ENCODE peak calls at places on chromosomes 12 and 14, in six cellular contexts. One of them, this sample, is unnamed.

GRCh38 chr14:31286456-31287293 is 79.1 kb upstream of the HECTD1 start:
- DNase-seq in WERI-Rb-1: peak
- DNase-seq in SJSA1: no peak
- DNase-seq in neural progenitor cell: peak
- DNase-seq in prostate gland: no peak
- DNase-seq in SK-N-MC: no peak
- DNase-seq in this sample: no peak

GRCh38 chr12:88624911-88625310 is 44.6 kb upstream of the KITLG start:
- DNase-seq in neural progenitor cell: no peak
- DNase-seq in SJSA1: no peak
- DNase-seq in WERI-Rb-1: no peak
- DNase-seq in prostate gland: no peak
- DNase-seq in SK-N-MC: no peak
- DNase-seq in this sample: no peak

GRCh38 chr12:1840981-1841425 is 20.6 kb downstream of the LRTM2 start:
- DNase-seq in SJSA1: no peak
- DNase-seq in WERI-Rb-1: no peak
- DNase-seq in prostate gland: no peak
- DNase-seq in neural progenitor cell: no peak
- DNase-seq in SK-N-MC: no peak
- DNase-seq in this sample: peak

GRCh38 chr14:50977863-50978520 is 33.7 kb upstream of the PYGL start:
- DNase-seq in WERI-Rb-1: no peak
- DNase-seq in prostate gland: no peak
- DNase-seq in SK-N-MC: no peak
- DNase-seq in neural progenitor cell: no peak
- DNase-seq in SJSA1: no peak
- DNase-seq in this sample: no peak

GRCh38 chr14:71117839-71118743 is 210.8 kb downstream of the PCNX1 start:
- DNase-seq in SJSA1: no peak
- DNase-seq in neural progenitor cell: no peak
- DNase-seq in SK-N-MC: no peak
- DNase-seq in WERI-Rb-1: no peak
- DNase-seq in prostate gland: no peak
- DNase-seq in this sample: no peak

GRCh38 chr12:34604631-34605509 is 582.6 kb downstream of the ALG10 start:
- DNase-seq in SK-N-MC: no peak
- DNase-seq in WERI-Rb-1: no peak
- DNase-seq in SJSA1: no peak
- DNase-seq in prostate gland: no peak
- DNase-seq in neural progenitor cell: no peak
- DNase-seq in this sample: peak

GRCh38 chr14:99688629-99689028 is 4.5 kb downstream of the CYP46A1 start:
- DNase-seq in WERI-Rb-1: no peak
- DNase-seq in neural progenitor cell: no peak
- DNase-seq in SJSA1: no peak
- DNase-seq in prostate gland: no peak
- DNase-seq in SK-N-MC: no peak
- DNase-seq in this sample: no peak

GRCh38 chr14:71437870-71438269 is 494.4 kb upstream of the RGS6 start:
- DNase-seq in SJSA1: no peak
- DNase-seq in prostate gland: no peak
- DNase-seq in SK-N-MC: no peak
- DNase-seq in WERI-Rb-1: no peak
- DNase-seq in neural progenitor cell: no peak
- DNase-seq in this sample: no peak

GRCh38 chr12:1630827-1631591 is 2.0 kb downstream of the WNT5B start:
- DNase-seq in SK-N-MC: no peak
- DNase-seq in neural progenitor cell: peak
- DNase-seq in SJSA1: no peak
- DNase-seq in WERI-Rb-1: no peak
- DNase-seq in prostate gland: no peak
- DNase-seq in this sample: no peak

GRCh38 chr12:118107026-118107425 is 3.2 kb upstream of the VSIG10 start:
- DNase-seq in SJSA1: no peak
- DNase-seq in SK-N-MC: no peak
- DNase-seq in neural progenitor cell: no peak
- DNase-seq in prostate gland: no peak
- DNase-seq in WERI-Rb-1: no peak
- DNase-seq in this sample: no peak

GRCh38 chr14:24310666-24311604 is at the start of gene LTB4R:
- DNase-seq in neural progenitor cell: no peak
- DNase-seq in prostate gland: peak
- DNase-seq in SJSA1: no peak
- DNase-seq in WERI-Rb-1: no peak
- DNase-seq in SK-N-MC: no peak
- DNase-seq in this sample: peak

GRCh38 chr14:68627868-68628604 is 164.8 kb downstream of the ZFP36L1 start:
- DNase-seq in prostate gland: peak
- DNase-seq in neural progenitor cell: peak
- DNase-seq in SJSA1: peak
- DNase-seq in SK-N-MC: no peak
- DNase-seq in WERI-Rb-1: no peak
- DNase-seq in this sample: peak

GRCh38 chr12:100127766-100128508 is 14.7 kb downstream of the BLTP3B start:
- DNase-seq in SK-N-MC: peak
- DNase-seq in SJSA1: no peak
- DNase-seq in neural progenitor cell: no peak
- DNase-seq in prostate gland: no peak
- DNase-seq in WERI-Rb-1: no peak
- DNase-seq in this sample: no peak

GRCh38 chr12:127233016-127233415 is 1034.0 kb upstream of the TMEM132C start:
- DNase-seq in SJSA1: no peak
- DNase-seq in neural progenitor cell: no peak
- DNase-seq in prostate gland: no peak
- DNase-seq in SK-N-MC: no peak
- DNase-seq in WERI-Rb-1: no peak
- DNase-seq in this sample: no peak

GRCh38 chr14:22502007-22502406 is 87.0 kb downstream of the DAD1 start:
- DNase-seq in prostate gland: peak
- DNase-seq in neural progenitor cell: no peak
- DNase-seq in WERI-Rb-1: peak
- DNase-seq in SK-N-MC: no peak
- DNase-seq in SJSA1: no peak
- DNase-seq in this sample: no peak

GRCh38 chr14:74302160-74302628 is 540 bp downstream of the ABCD4 start:
- DNase-seq in WERI-Rb-1: no peak
- DNase-seq in neural progenitor cell: peak
- DNase-seq in SJSA1: peak
- DNase-seq in prostate gland: no peak
- DNase-seq in SK-N-MC: peak
- DNase-seq in this sample: no peak

GRCh38 chr12:1836854-1837411 is 16.6 kb downstream of the LRTM2 start:
- DNase-seq in SJSA1: no peak
- DNase-seq in prostate gland: no peak
- DNase-seq in neural progenitor cell: peak
- DNase-seq in SK-N-MC: no peak
- DNase-seq in WERI-Rb-1: no peak
- DNase-seq in this sample: no peak

GRCh38 chr14:93544212-93544611 is 113.5 kb downstream of the UNC79 start:
- DNase-seq in WERI-Rb-1: no peak
- DNase-seq in prostate gland: no peak
- DNase-seq in SK-N-MC: peak
- DNase-seq in neural progenitor cell: no peak
- DNase-seq in SJSA1: no peak
- DNase-seq in this sample: no peak

GRCh38 chr14:102668291-102668873 is 75.9 kb downstream of the RCOR1 start:
- DNase-seq in SJSA1: no peak
- DNase-seq in prostate gland: peak
- DNase-seq in WERI-Rb-1: no peak
- DNase-seq in neural progenitor cell: no peak
- DNase-seq in SK-N-MC: no peak
- DNase-seq in this sample: no peak

GRCh38 chr12:26938660-26939185 is 453 bp downstream of the FGFR1OP2 start:
- DNase-seq in prostate gland: peak
- DNase-seq in neural progenitor cell: no peak
- DNase-seq in SJSA1: no peak
- DNase-seq in WERI-Rb-1: no peak
- DNase-seq in SK-N-MC: no peak
- DNase-seq in this sample: no peak

GRCh38 chr14:105258846-105259245 is 10.5 kb downstream of the BTBD6 start:
- DNase-seq in neural progenitor cell: no peak
- DNase-seq in SK-N-MC: no peak
- DNase-seq in SJSA1: peak
- DNase-seq in prostate gland: no peak
- DNase-seq in WERI-Rb-1: no peak
- DNase-seq in this sample: peak

DNA sequence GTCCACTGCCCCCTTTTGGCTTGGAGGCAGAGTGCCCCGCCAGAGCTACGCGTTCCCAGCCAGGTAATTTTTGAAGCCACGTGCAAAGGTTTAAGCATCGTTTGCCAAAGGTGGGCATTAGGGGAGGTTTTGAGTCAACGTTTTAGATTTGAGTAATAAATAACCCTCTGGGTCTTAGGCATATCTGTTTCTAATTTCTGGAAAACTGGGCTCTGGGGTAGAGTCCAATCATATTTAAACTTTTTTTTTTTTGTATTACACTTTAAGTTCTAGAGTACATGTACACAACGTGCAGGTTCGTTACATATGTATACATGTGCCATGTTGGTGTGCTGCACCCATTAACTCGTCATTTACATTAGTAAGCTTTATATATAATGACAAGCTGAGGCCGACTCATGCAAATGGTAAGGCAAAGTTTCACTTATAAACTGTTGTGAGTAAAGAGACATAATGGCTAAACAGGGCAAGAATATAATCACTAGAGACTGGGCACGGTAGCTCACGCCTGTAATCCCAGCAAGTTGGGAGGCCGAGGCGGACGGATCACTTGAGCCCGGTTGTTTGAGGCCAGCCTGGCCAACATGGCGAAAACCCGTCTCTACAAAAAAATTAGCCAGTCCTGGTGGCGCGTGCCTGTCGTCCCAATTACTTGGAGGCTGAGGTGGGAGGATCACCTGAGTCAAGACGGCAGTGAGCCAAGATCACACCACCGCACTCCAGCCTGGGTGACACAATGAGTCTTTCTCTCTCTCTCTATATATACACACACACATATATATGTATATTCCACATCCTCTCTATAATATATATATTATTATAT is 491 bp upstream of the NR2C1 start:
- DNase-seq in WERI-Rb-1: no peak
- DNase-seq in prostate gland: no peak
- DNase-seq in SK-N-MC: no peak
- DNase-seq in SJSA1: no peak
- DNase-seq in neural progenitor cell: no peak
- DNase-seq in this sample: no peak
- H3K27ac ChIP-seq in WERI-Rb-1: no peak
- H3K27ac ChIP-seq in prostate gland: peak
- H3K27ac ChIP-seq in SK-N-MC: no peak
- H3K27ac ChIP-seq in SJSA1: no peak
- H3K27ac ChIP-seq in neural progenitor cell: no peak
- H3K27ac ChIP-seq in this sample: no peak

GRCh38 chr12:54053625-54054441 is at the start of gene HOXC4:
- DNase-seq in WERI-Rb-1: no peak
- DNase-seq in prostate gland: no peak
- DNase-seq in SJSA1: peak
- DNase-seq in SK-N-MC: no peak
- DNase-seq in neural progenitor cell: no peak
- DNase-seq in this sample: no peak
- H3K27ac ChIP-seq in WERI-Rb-1: peak
- H3K27ac ChIP-seq in prostate gland: no peak
- H3K27ac ChIP-seq in SJSA1: peak
- H3K27ac ChIP-seq in SK-N-MC: no peak
- H3K27ac ChIP-seq in neural progenitor cell: no peak
- H3K27ac ChIP-seq in this sample: peak

GRCh38 chr12:106769078-106769477 is 5.4 kb upstream of the RIC8B start:
- DNase-seq in SK-N-MC: no peak
- DNase-seq in prostate gland: no peak
- DNase-seq in WERI-Rb-1: no peak
- DNase-seq in SJSA1: peak
- DNase-seq in neural progenitor cell: peak
- DNase-seq in this sample: no peak

GRCh38 chr12:106773945-106774807 is at the start of gene RIC8B:
- DNase-seq in neural progenitor cell: peak
- DNase-seq in prostate gland: peak
- DNase-seq in WERI-Rb-1: peak
- DNase-seq in SK-N-MC: peak
- DNase-seq in SJSA1: peak
- DNase-seq in this sample: peak

GRCh38 chr12:106769546-106769945 is 4.9 kb upstream of the RIC8B start:
- DNase-seq in WERI-Rb-1: no peak
- DNase-seq in SK-N-MC: no peak
- DNase-seq in SJSA1: no peak
- DNase-seq in prostate gland: no peak
- DNase-seq in neural progenitor cell: no peak
- DNase-seq in this sample: no peak

GRCh38 chr12:106773286-106773685 is 1.2 kb upstream of the RIC8B start:
- DNase-seq in prostate gland: no peak
- DNase-seq in SJSA1: no peak
- DNase-seq in SK-N-MC: no peak
- DNase-seq in WERI-Rb-1: no peak
- DNase-seq in neural progenitor cell: no peak
- DNase-seq in this sample: no peak

GRCh38 chr12:106771425-106771824 is 3.1 kb upstream of the RIC8B start:
- DNase-seq in SK-N-MC: no peak
- DNase-seq in WERI-Rb-1: no peak
- DNase-seq in prostate gland: no peak
- DNase-seq in SJSA1: no peak
- DNase-seq in neural progenitor cell: no peak
- DNase-seq in this sample: no peak
- H3K27ac ChIP-seq in SK-N-MC: peak
- H3K27ac ChIP-seq in WERI-Rb-1: no peak
- H3K27ac ChIP-seq in prostate gland: no peak
- H3K27ac ChIP-seq in SJSA1: no peak
- H3K27ac ChIP-seq in neural progenitor cell: no peak
- H3K27ac ChIP-seq in this sample: no peak

GRCh38 chr12:105229446-105229845 is 6.5 kb downstream of the APPL2 start:
- DNase-seq in SJSA1: peak
- DNase-seq in prostate gland: peak
- DNase-seq in WERI-Rb-1: no peak
- DNase-seq in neural progenitor cell: no peak
- DNase-seq in SK-N-MC: no peak
- DNase-seq in this sample: no peak

GRCh38 chr12:105228494-105228893 is 7.5 kb downstream of the APPL2 start:
- DNase-seq in neural progenitor cell: no peak
- DNase-seq in SK-N-MC: no peak
- DNase-seq in WERI-Rb-1: no peak
- DNase-seq in SJSA1: peak
- DNase-seq in prostate gland: no peak
- DNase-seq in this sample: no peak

GRCh38 chr12:105227879-105228278 is 8.1 kb downstream of the APPL2 start:
- DNase-seq in neural progenitor cell: no peak
- DNase-seq in WERI-Rb-1: no peak
- DNase-seq in prostate gland: no peak
- DNase-seq in SJSA1: peak
- DNase-seq in SK-N-MC: no peak
- DNase-seq in this sample: no peak

GRCh38 chr12:105231396-105231795 is 4.6 kb downstream of the APPL2 start:
- DNase-seq in neural progenitor cell: no peak
- DNase-seq in SK-N-MC: no peak
- DNase-seq in prostate gland: no peak
- DNase-seq in SJSA1: no peak
- DNase-seq in WERI-Rb-1: no peak
- DNase-seq in this sample: no peak

DNA sequence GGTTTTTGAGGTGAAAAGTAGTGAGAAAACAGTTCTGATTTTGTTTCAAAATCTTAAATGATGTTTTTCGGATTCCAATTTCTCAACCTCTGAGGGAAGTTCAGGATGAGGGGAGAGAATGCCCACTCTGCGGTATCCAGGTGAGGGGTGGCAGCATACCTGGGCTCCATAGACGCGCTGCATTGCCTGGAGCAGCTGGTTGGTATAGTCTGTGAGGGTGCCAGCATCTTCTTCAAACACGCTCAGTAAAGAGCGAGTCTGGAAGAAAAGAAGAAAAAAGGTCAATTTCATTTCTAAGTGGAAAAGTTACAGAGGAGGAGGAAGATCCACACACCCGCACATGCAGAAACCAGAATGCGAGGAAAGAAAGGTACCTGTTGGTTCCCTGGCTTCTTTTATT is 7.0 kb downstream of the APPL2 start:
- DNase-seq in SK-N-MC: no peak
- DNase-seq in prostate gland: no peak
- DNase-seq in WERI-Rb-1: no peak
- DNase-seq in neural progenitor cell: no peak
- DNase-seq in SJSA1: no peak
- DNase-seq in this sample: no peak
- H3K27ac ChIP-seq in SK-N-MC: no peak
- H3K27ac ChIP-seq in prostate gland: peak
- H3K27ac ChIP-seq in WERI-Rb-1: no peak
- H3K27ac ChIP-seq in neural progenitor cell: no peak
- H3K27ac ChIP-seq in SJSA1: peak
- H3K27ac ChIP-seq in this sample: no peak

This sample was measured in upper lobe of right lung.